ENCODE peak calls at places on chromosomes 5 and 9, in seven cellular contexts. One of them, this sample, is unnamed. For H3K4me1, the result is how much of the 10 kb centered on the place peaks cover.

GRCh38 chr5:35903631-35904203 is 34.7 kb downstream of the CAPSL start:
- DNase-seq in IMR-90: no peak
- DNase-seq in adrenal gland: no peak
- DNase-seq in ovary: no peak
- DNase-seq in uterus: no peak
- DNase-seq in prostate gland: no peak
- DNase-seq in A549: no peak
- DNase-seq in this sample: no peak

GRCh38 chr9:18126776-18127175 is 347.2 kb upstream of the ADAMTSL1 start:
- DNase-seq in prostate gland: no peak
- DNase-seq in A549: no peak
- DNase-seq in ovary: no peak
- DNase-seq in adrenal gland: no peak
- DNase-seq in IMR-90: no peak
- DNase-seq in uterus: peak
- DNase-seq in this sample: no peak

GRCh38 chr5:1836891-1837880 is 36.0 kb downstream of the NDUFS6 start:
- DNase-seq in uterus: no peak
- DNase-seq in A549: no peak
- DNase-seq in adrenal gland: no peak
- DNase-seq in prostate gland: no peak
- DNase-seq in IMR-90: no peak
- DNase-seq in ovary: no peak
- DNase-seq in this sample: no peak

GRCh38 chr9:121398374-121398773 is 28.3 kb upstream of the STOM start:
- DNase-seq in prostate gland: peak
- DNase-seq in adrenal gland: no peak
- DNase-seq in ovary: no peak
- DNase-seq in IMR-90: peak
- DNase-seq in A549: no peak
- DNase-seq in uterus: no peak
- DNase-seq in this sample: no peak

GRCh38 chr9:76667521-76667957 is 96.7 kb upstream of the PCA3 start:
- DNase-seq in IMR-90: peak
- DNase-seq in A549: no peak
- DNase-seq in adrenal gland: no peak
- DNase-seq in ovary: no peak
- DNase-seq in prostate gland: no peak
- DNase-seq in uterus: no peak
- DNase-seq in this sample: no peak

GRCh38 chr9:116276651-116277121 is 123.1 kb downstream of the PAPPA start:
- DNase-seq in A549: no peak
- DNase-seq in prostate gland: no peak
- DNase-seq in ovary: no peak
- DNase-seq in IMR-90: no peak
- DNase-seq in uterus: no peak
- DNase-seq in adrenal gland: no peak
- DNase-seq in this sample: no peak

GRCh38 chr5:76544268-76544926 is 78.8 kb downstream of the F2RL2 start:
- DNase-seq in adrenal gland: peak
- DNase-seq in ovary: no peak
- DNase-seq in prostate gland: peak
- DNase-seq in uterus: no peak
- DNase-seq in IMR-90: peak
- DNase-seq in A549: peak
- DNase-seq in this sample: peak

GRCh38 chr9:28810375-28811075 is 1237.2 kb upstream of the C9orf72 start:
- DNase-seq in uterus: no peak
- DNase-seq in ovary: no peak
- DNase-seq in IMR-90: no peak
- DNase-seq in adrenal gland: no peak
- DNase-seq in A549: peak
- DNase-seq in prostate gland: no peak
- DNase-seq in this sample: no peak

GRCh38 chr5:32126691-32127090 is 47.4 kb downstream of the GOLPH3 start:
- DNase-seq in adrenal gland: no peak
- DNase-seq in prostate gland: no peak
- DNase-seq in IMR-90: peak
- DNase-seq in uterus: no peak
- DNase-seq in ovary: no peak
- DNase-seq in A549: no peak
- DNase-seq in this sample: no peak

GRCh38 chr5:151661968-151662732 is 24.6 kb downstream of the SPARC start:
- DNase-seq in A549: no peak
- DNase-seq in ovary: no peak
- DNase-seq in adrenal gland: no peak
- DNase-seq in IMR-90: no peak
- DNase-seq in prostate gland: no peak
- DNase-seq in uterus: no peak
- DNase-seq in this sample: no peak

GRCh38 chr5:6717687-6718086 is 4.5 kb downstream of the TENT4A start:
- DNase-seq in ovary: no peak
- DNase-seq in prostate gland: no peak
- DNase-seq in uterus: no peak
- DNase-seq in adrenal gland: no peak
- DNase-seq in A549: no peak
- DNase-seq in IMR-90: no peak
- DNase-seq in this sample: no peak

GRCh38 chr5:6716634-6717149 is 3.5 kb downstream of the TENT4A start:
- DNase-seq in A549: no peak
- DNase-seq in ovary: no peak
- DNase-seq in adrenal gland: no peak
- DNase-seq in uterus: no peak
- DNase-seq in prostate gland: no peak
- DNase-seq in IMR-90: no peak
- DNase-seq in this sample: no peak

GRCh38 chr5:6718161-6718681 is 5.0 kb downstream of the TENT4A start:
- DNase-seq in ovary: no peak
- DNase-seq in prostate gland: no peak
- DNase-seq in adrenal gland: no peak
- DNase-seq in A549: no peak
- DNase-seq in uterus: no peak
- DNase-seq in IMR-90: no peak
- DNase-seq in this sample: no peak

GRCh38 chr5:6715758-6716633 is 2.8 kb downstream of the TENT4A start:
- DNase-seq in ovary: no peak
- DNase-seq in IMR-90: no peak
- DNase-seq in uterus: no peak
- DNase-seq in adrenal gland: no peak
- DNase-seq in prostate gland: no peak
- DNase-seq in A549: no peak
- DNase-seq in this sample: no peak

DNA sequence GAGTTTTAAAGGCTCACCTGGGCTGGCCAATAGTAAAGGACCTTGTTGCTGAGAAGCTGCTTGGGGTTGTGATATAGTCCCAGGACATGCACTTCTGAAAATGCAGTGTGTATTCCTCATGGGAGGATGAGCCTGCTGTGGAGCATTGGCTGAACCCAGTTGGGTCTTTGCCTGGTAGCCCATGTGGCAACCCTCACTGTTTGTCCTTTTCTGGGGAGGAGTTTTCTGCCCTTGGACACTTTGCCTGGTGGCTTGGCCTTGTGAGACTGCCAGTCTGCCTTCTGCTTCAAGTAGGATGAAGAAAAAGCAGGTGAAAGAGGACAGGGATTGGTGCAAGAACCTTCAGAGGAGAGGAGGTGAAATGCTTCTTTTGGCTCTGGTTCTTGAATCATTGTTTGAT is 4.0 kb downstream of the TENT4A start:
- DNase-seq in ovary: no peak
- DNase-seq in adrenal gland: no peak
- DNase-seq in IMR-90: no peak
- DNase-seq in A549: no peak
- DNase-seq in uterus: no peak
- DNase-seq in prostate gland: no peak
- DNase-seq in this sample: no peak
- H3K4me1 ChIP-seq in ovary: under half
- H3K4me1 ChIP-seq in adrenal gland: under half
- H3K4me1 ChIP-seq in IMR-90: under half
- H3K4me1 ChIP-seq in A549: under half
- H3K4me1 ChIP-seq in uterus: under half
- H3K4me1 ChIP-seq in prostate gland: under half
- H3K4me1 ChIP-seq in this sample: under half

DNA sequence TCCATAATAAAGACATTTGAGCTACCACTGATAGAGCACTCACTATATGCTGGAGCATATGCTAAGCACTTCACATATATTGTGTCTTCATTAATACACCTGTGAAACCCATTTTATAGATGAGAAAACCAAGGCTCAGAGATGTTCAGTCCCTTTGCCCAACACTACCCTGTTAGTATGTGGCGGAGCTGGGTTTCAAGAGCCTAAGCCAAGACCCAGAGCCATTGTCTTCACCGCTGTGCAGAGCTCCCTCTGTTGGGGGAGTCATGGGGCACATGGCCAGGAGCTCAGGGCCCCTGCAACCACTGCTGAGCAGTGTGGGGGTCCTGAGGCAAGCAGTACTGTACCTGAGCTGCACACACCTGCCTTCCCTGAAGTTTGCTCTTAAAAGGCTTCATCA is 37.3 kb upstream of the SLC25A51 start:
- DNase-seq in A549: no peak
- DNase-seq in IMR-90: no peak
- DNase-seq in ovary: no peak
- DNase-seq in adrenal gland: no peak
- DNase-seq in prostate gland: no peak
- DNase-seq in uterus: no peak
- DNase-seq in this sample: no peak
- TF ChIP-seq CTCF in A549: no peak
- TF ChIP-seq CTCF in IMR-90: no peak
- TF ChIP-seq CTCF in ovary: no peak
- TF ChIP-seq CTCF in adrenal gland: no peak
- TF ChIP-seq CTCF in prostate gland: no peak
- TF ChIP-seq CTCF in uterus: no peak
- TF ChIP-seq CTCF in this sample: no peak

GRCh38 chr9:37994639-37995347 is 74.2 kb downstream of the SHB start:
- DNase-seq in prostate gland: peak
- DNase-seq in A549: no peak
- DNase-seq in IMR-90: peak
- DNase-seq in ovary: no peak
- DNase-seq in uterus: peak
- DNase-seq in adrenal gland: peak
- DNase-seq in this sample: peak
- TF ChIP-seq POLR2A in prostate gland: no peak
- TF ChIP-seq POLR2A in A549: no peak
- TF ChIP-seq POLR2A in IMR-90: no peak
- TF ChIP-seq POLR2A in ovary: no peak
- TF ChIP-seq POLR2A in uterus: no peak
- TF ChIP-seq POLR2A in adrenal gland: no peak
- TF ChIP-seq POLR2A in this sample: no peak

DNA sequence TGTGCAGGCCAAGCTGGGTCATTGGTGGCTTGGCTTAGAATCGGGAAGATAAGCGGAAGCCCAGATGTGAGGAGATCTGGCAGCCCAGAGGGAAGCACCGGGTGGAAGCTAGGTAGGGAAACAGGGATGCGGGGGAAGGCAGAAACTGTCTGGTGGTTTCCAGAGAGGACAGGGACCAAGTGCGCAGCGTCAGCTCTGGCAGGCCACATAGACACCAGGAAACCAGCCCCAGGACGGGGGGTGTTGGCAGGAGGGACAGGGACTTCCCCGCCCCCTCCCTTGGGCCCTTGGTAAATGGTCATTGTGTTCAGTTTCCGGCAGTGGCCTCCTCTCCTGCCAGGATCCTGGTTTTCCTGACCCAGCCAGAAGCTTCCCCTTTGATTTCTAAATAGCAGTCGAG is 2.0 kb downstream of the RALGDS start:
- DNase-seq in A549: no peak
- DNase-seq in ovary: no peak
- DNase-seq in IMR-90: no peak
- DNase-seq in prostate gland: peak
- DNase-seq in adrenal gland: no peak
- DNase-seq in uterus: no peak
- DNase-seq in this sample: no peak
- H3K4me1 ChIP-seq in A549: under half
- H3K4me1 ChIP-seq in ovary: under half
- H3K4me1 ChIP-seq in IMR-90: under half
- H3K4me1 ChIP-seq in prostate gland: under half
- H3K4me1 ChIP-seq in adrenal gland: half or more
- H3K4me1 ChIP-seq in uterus: under half
- H3K4me1 ChIP-seq in this sample: half or more

DNA sequence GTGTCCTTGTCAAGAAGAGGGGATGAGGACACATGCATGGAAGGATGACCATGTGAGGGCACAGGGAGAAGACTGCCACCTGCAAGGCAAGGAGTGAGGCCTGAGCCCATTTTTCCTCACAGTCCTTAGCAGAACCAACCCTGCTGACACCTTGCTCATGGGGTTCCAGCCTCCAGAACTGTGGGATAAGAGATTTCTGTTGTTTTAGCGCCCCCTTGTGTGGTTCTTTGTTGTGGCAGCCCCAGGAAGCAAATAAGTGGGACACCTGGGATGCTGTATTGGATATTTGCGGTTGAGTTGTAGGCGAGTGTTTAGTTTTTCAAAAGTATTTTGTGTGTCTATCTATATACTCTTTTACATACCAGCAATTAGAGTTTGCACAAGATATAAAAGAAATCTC is 206.4 kb downstream of the NXNL2 start:
- DNase-seq in ovary: no peak
- DNase-seq in adrenal gland: no peak
- DNase-seq in uterus: no peak
- DNase-seq in A549: peak
- DNase-seq in prostate gland: no peak
- DNase-seq in IMR-90: no peak
- DNase-seq in this sample: no peak
- TF ChIP-seq CTCF in ovary: no peak
- TF ChIP-seq CTCF in adrenal gland: peak
- TF ChIP-seq CTCF in uterus: peak
- TF ChIP-seq CTCF in A549: peak
- TF ChIP-seq CTCF in prostate gland: no peak
- TF ChIP-seq CTCF in IMR-90: peak
- TF ChIP-seq CTCF in this sample: peak

DNA sequence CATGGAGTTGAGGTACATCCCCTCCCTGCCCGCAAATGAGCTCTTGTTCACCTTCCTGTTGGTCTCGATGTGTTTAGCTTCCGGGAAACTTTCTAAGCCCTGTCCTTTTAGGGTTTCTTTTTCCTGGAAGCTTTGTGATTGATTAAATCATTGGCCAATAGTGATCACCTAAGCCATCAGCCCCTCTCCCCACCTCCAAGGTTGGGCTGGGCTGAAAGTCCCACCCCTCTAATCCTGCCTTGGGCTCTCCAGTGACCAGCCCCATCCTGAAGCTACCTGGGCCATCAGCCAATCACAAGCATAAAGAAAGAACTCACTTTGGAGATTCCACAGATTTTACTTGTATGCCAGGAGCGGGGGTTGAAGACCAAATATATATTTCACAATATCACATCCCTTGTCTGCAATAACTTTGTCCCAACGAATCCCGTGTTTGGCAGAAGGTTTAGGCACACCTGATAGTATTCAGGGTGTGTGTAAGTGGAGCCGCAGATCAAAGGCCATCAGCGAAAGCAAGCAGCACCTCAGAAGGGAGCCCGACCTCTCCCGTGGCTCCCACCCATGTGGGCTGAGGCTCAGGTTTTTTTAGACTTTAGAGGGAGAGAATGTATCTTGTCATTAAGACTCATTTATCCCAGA is 20.3 kb downstream of the ROPN1L start:
- DNase-seq in IMR-90: no peak
- DNase-seq in prostate gland: no peak
- DNase-seq in ovary: no peak
- DNase-seq in A549: no peak
- DNase-seq in uterus: no peak
- DNase-seq in adrenal gland: no peak
- DNase-seq in this sample: no peak
- TF ChIP-seq POLR2A in IMR-90: no peak
- TF ChIP-seq POLR2A in prostate gland: no peak
- TF ChIP-seq POLR2A in ovary: no peak
- TF ChIP-seq POLR2A in A549: no peak
- TF ChIP-seq POLR2A in uterus: no peak
- TF ChIP-seq POLR2A in adrenal gland: no peak
- TF ChIP-seq POLR2A in this sample: no peak

GRCh38 chr9:68749135-68749534 is 44.1 kb downstream of the PIP5K1B start:
- DNase-seq in uterus: no peak
- DNase-seq in adrenal gland: no peak
- DNase-seq in IMR-90: no peak
- DNase-seq in A549: no peak
- DNase-seq in prostate gland: no peak
- DNase-seq in ovary: no peak
- DNase-seq in this sample: no peak
- H3K4me1 ChIP-seq in uterus: under half
- H3K4me1 ChIP-seq in adrenal gland: under half
- H3K4me1 ChIP-seq in IMR-90: under half
- H3K4me1 ChIP-seq in A549: under half
- H3K4me1 ChIP-seq in prostate gland: under half
- H3K4me1 ChIP-seq in ovary: under half
- H3K4me1 ChIP-seq in this sample: under half

This sample was measured in transverse colon.